ENCODE peak calls at places on chromosomes 7 and 10, in ten cellular contexts. K is ovary, J is colonic mucosa, R is esophagus squamous epithelium, W is PC-3, X is heart right ventricle, F is esophagus muscularis mucosa, Q is pancreas, T is aorta, P is OCI-LY7. I is an unnamed sample. For H3K36me3, the result is how much of the 10 kb centered on the place peaks cover.

GRCh38 chr10:75074711-75075445 is 36.6 kb upstream of the SAMD8 start:
- DNase-seq in J (no peak), R (no peak), W (no peak), T (no peak), X (no peak), F (no peak), K (no peak), P (no peak), Q (no peak), I (no peak)

GRCh38 chr10:124603376-124604213 is 140.6 kb downstream of the FAM53B start:
- DNase-seq in T (peak), X (peak), K (no peak), W (no peak), F (no peak), J (no peak), P (no peak), Q (peak), R (no peak), I (no peak)

GRCh38 chr10:93514496-93514895 is 18.1 kb downstream of the CEP55 start:
- DNase-seq in J (no peak), Q (no peak), F (no peak), X (no peak), K (no peak), R (no peak), W (no peak), P (no peak), T (no peak), I (no peak)

GRCh38 chr7:102089175-102090098 is 197.2 kb upstream of the SH2B2 start:
- DNase-seq in R (no peak), X (no peak), Q (no peak), W (no peak), K (no peak), P (no peak), T (no peak), J (no peak), F (no peak), I (no peak)

GRCh38 chr10:125775491-125776106 is at the start of gene MMP21:
- DNase-seq in X (no peak), T (peak), F (no peak), K (no peak), J (no peak), P (no peak), Q (peak), R (no peak), W (no peak), I (no peak)

GRCh38 chr7:128448751-128449300 is 6.9 kb upstream of the HILPDA start:
- DNase-seq in T (no peak), K (no peak), J (no peak), P (no peak), W (no peak), F (peak), Q (no peak), X (no peak), R (no peak), I (no peak)

GRCh38 chr10:119221666-119222065 is 14.3 kb downstream of the GRK5 start:
- DNase-seq in X (no peak), P (no peak), Q (no peak), J (no peak), W (no peak), F (no peak), R (no peak), T (no peak), K (no peak), I (no peak)

GRCh38 chr7:116836080-116836479 is 26.3 kb upstream of the CAPZA2 start:
- DNase-seq in R (no peak), Q (no peak), X (no peak), J (no peak), T (no peak), P (no peak), W (no peak), K (no peak), F (no peak), I (no peak)

GRCh38 chr7:148209643-148210042 is 380.9 kb upstream of the C7orf33 start:
- DNase-seq in K (no peak), X (no peak), J (no peak), T (no peak), R (no peak), P (no peak), Q (no peak), F (no peak), W (no peak), I (no peak)

GRCh38 chr7:82975811-82976468 is 186.7 kb downstream of the PCLO start:
- DNase-seq in R (no peak), K (no peak), Q (no peak), J (no peak), T (no peak), X (no peak), F (no peak), W (peak), P (no peak), I (no peak)

GRCh38 chr7:1086588-1087461 is 1.1 kb upstream of the GPER1 start:
- DNase-seq in R (no peak), K (peak), F (no peak), X (peak), Q (peak), P (peak), J (peak), W (peak), T (peak), I (peak)

GRCh38 chr10:30207485-30208052 is 141.5 kb downstream of the MTPAP start:
- DNase-seq in Q (no peak), P (no peak), K (no peak), F (no peak), J (no peak), X (no peak), W (peak), R (no peak), T (no peak), I (no peak)

GRCh38 chr7:128017880-128018845 is 13.1 kb downstream of the LRRC4 start:
- DNase-seq in F (no peak), Q (no peak), R (no peak), P (no peak), W (peak), X (no peak), J (no peak), T (no peak), K (no peak), I (no peak)

GRCh38 chr7:158317238-158318205 is 270.1 kb downstream of the PTPRN2 start:
- DNase-seq in T (no peak), Q (no peak), X (no peak), P (no peak), K (no peak), R (no peak), F (no peak), J (no peak), W (no peak), I (no peak)

GRCh38 chr10:17247210-17247609 is 19.2 kb downstream of the VIM start:
- DNase-seq in Q (no peak), R (no peak), J (no peak), W (no peak), X (no peak), T (no peak), K (no peak), P (no peak), F (no peak), I (no peak)

GRCh38 chr10:72334832-72335393 is 19.8 kb downstream of the DNAJB12 start:
- DNase-seq in P (peak), Q (peak), W (no peak), J (peak), X (peak), R (peak), F (no peak), K (peak), T (peak), I (peak)

GRCh38 chr7:134836447-134836846 is 57.0 kb downstream of the CALD1 start:
- DNase-seq in X (no peak), F (no peak), Q (no peak), J (no peak), P (no peak), W (no peak), R (no peak), T (no peak), K (no peak), I (peak)

GRCh38 chr7:55254596-55255500 is 110.3 kb upstream of the LANCL2 start:
- DNase-seq in P (peak), W (peak), K (peak), F (no peak), T (peak), J (peak), X (peak), Q (peak), R (no peak), I (peak)

GRCh38 chr7:92528958-92529264 is 316 bp downstream of the RBM48 start:
- DNase-seq in X (no peak), K (no peak), R (no peak), F (no peak), P (no peak), T (no peak), W (no peak), Q (no peak), J (no peak), I (no peak)

GRCh38 chr10:30694492-30695228 is 65.1 kb upstream of the LYZL2 start:
- DNase-seq in X (no peak), F (no peak), W (no peak), Q (no peak), P (no peak), K (no peak), T (no peak), R (no peak), J (no peak), I (no peak)

GRCh38 chr7:135508853-135509588 is 881 bp downstream of the CNOT4 start:
- DNase-seq in W (peak), T (no peak), F (no peak), Q (no peak), P (peak), J (peak), R (no peak), X (no peak), K (peak), I (peak)

GRCh38 chr10:92045641-92046106 is 122.1 kb downstream of the BTAF1 start:
- DNase-seq in K (no peak), P (no peak), J (no peak), F (no peak), X (no peak), R (no peak), Q (peak), W (no peak), T (no peak), I (no peak)

GRCh38 chr7:30068117-30068516 is 39.9 kb downstream of the PLEKHA8 start:
- DNase-seq in J (no peak), W (no peak), P (no peak), R (no peak), Q (no peak), T (no peak), X (no peak), K (no peak), F (no peak), I (peak)

GRCh38 chr7:74542558-74543117 is 88.9 kb downstream of the GTF2IRD1 start:
- DNase-seq in W (no peak), F (no peak), K (no peak), T (no peak), J (peak), Q (peak), P (no peak), X (peak), R (no peak), I (no peak)

GRCh38 chr10:113111900-113112853 is 162.1 kb downstream of the TCF7L2 start:
- DNase-seq in X (no peak), W (no peak), R (no peak), K (no peak), J (no peak), Q (no peak), T (no peak), P (no peak), F (no peak), I (no peak)

GRCh38 chr10:32049113-32049512 is 7.1 kb downstream of the KIF5B start:
- DNase-seq in R (no peak), J (no peak), K (no peak), T (no peak), X (no peak), Q (no peak), F (no peak), W (no peak), P (no peak), I (peak)

GRCh38 chr10:18400911-18401260 is 250.5 kb downstream of the NSUN6 start:
- DNase-seq in F (no peak), X (no peak), P (no peak), R (no peak), K (peak), W (no peak), T (no peak), Q (peak), J (peak), I (no peak)

DNA sequence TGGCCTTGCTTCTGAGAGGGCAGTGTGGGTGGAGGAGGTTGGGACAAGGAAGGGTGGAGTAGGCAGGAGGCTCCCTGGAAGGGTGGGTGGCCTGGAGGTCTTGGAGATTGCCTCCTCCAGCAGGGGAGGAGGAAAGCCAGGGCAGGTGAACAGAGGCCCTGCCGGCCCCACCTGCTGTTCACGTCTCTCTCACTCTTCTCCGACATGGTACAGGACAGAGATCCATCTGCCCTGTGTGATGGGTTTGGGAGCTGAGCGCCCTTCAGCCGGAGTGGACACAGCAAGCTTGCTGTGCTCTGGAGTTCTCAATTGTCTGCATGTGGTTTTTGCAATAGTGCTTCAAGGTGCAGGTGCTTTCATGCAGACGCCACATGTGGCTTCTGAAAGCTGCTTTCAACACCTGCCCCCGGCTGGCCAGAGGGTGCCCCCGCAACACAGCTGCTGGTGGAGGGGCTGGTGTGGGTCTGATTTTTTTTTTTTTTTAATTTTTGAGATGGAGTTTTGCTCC is 82.8 kb upstream of the GNA12 start:
- DNase-seq in W (no peak), F (no peak), X (no peak), P (peak), Q (no peak), J (no peak), K (no peak), T (peak), R (no peak), I (no peak)
- H3K36me3 ChIP-seq in W (under half), F (under half), X (under half), P (under half), Q (under half), J (under half), K (under half), T (under half), R (under half), I (under half)

DNA sequence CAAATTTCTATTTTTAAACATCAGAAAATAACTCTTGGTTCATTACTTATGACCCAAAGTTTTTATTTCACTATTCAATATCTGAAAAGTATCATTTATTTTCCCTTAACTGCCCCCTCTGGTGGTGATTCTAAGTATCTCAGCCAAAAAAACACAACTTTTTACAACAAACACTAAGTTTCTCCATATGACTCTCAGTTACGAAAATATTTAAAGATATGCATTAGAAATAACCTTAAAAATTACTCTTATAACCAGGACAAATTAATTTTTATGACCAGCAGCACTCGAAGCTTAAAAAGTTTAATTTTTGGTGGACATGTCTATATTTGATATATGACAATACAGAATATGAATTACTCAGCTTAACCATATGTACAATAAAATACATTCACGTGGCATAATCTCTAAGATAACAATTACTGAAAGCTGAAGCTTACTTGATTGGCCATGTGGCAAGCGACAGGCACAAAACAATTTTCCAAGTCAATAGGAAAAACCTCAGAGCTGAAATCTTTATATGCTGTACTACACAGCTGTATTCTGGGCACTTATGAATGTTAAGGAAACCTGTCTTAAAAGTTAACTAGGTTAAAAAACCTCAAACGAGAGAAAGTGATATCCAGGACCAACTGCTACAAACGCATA is 2.3 kb downstream of the HNRNPA2B1 start:
- DNase-seq in K (no peak), Q (no peak), R (no peak), F (no peak), J (peak), T (no peak), P (peak), X (no peak), W (peak), I (no peak)
- H3K36me3 ChIP-seq in K (under half), Q (under half), R (under half), F (under half), J (under half), T (under half), P (half or more), X (under half), W (half or more), I (half or more)

GRCh38 chr7:98945852-98946251 is 67.5 kb downstream of the TRRAP start:
- DNase-seq in F (no peak), T (no peak), K (no peak), R (no peak), W (no peak), X (no peak), J (no peak), Q (no peak), P (no peak), I (no peak)

GRCh38 chr7:98946389-98946788 is 68.1 kb downstream of the TRRAP start:
- DNase-seq in T (no peak), R (no peak), K (no peak), P (no peak), F (no peak), Q (no peak), X (no peak), J (no peak), W (no peak), I (no peak)

GRCh38 chr7:98949336-98950044 is 71.2 kb downstream of the TRRAP start:
- DNase-seq in F (no peak), R (no peak), T (no peak), P (no peak), Q (no peak), W (no peak), X (peak), J (no peak), K (no peak), I (no peak)

GRCh38 chr7:98943336-98943735 is 65.0 kb downstream of the TRRAP start:
- DNase-seq in F (no peak), P (no peak), T (no peak), K (no peak), Q (no peak), W (no peak), J (no peak), X (no peak), R (no peak), I (no peak)

GRCh38 chr7:98944386-98944785 is 66.1 kb downstream of the TRRAP start:
- DNase-seq in T (no peak), J (no peak), X (no peak), K (no peak), F (no peak), R (no peak), P (no peak), Q (no peak), W (no peak), I (no peak)
- H3K36me3 ChIP-seq in T (under half), J (under half), X (under half), K (under half), F (half or more), R (half or more), P (half or more), Q (under half), W (under half), I (half or more)

DNA sequence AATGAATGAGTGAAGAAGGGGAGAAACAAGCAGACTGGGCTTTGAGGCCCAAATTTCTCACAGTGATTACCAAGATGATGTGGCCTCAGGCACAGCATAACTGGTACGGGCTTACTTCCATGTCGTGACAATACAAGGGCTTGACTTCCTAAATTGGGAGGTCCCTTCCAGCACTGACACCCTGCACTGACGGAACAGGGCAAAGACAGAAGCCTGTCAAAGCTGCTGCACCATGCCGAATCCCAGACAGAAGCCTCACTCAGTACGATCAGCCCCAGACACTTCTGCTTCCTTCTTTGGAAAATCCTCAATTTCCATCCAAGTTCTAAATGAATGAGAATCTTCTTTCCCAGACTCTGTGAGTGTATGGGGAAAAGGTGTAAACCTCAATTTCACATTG is 51.9 kb downstream of the GNA12 start:
- DNase-seq in F (no peak), K (no peak), J (no peak), X (no peak), T (no peak), R (no peak), P (no peak), Q (no peak), W (no peak), I (no peak)
- H3K36me3 ChIP-seq in F (half or more), K (under half), J (under half), X (under half), T (under half), R (under half), P (under half), Q (under half), W (under half), I (under half)

GRCh38 chr10:3116508-3117100 is 49.3 kb downstream of the PFKP start:
- DNase-seq in R (no peak), X (no peak), J (no peak), P (no peak), F (no peak), Q (no peak), T (no peak), W (no peak), K (no peak), I (no peak)

GRCh38 chr10:3115685-3116084 is 48.3 kb downstream of the PFKP start:
- DNase-seq in T (no peak), J (no peak), W (no peak), F (no peak), R (no peak), K (no peak), X (no peak), P (no peak), Q (no peak), I (no peak)

GRCh38 chr10:3118621-3119020 is 51.3 kb downstream of the PFKP start:
- DNase-seq in W (no peak), R (no peak), T (no peak), F (no peak), X (no peak), K (no peak), J (peak), Q (no peak), P (no peak), I (no peak)

GRCh38 chr10:3119796-3120459 is 52.6 kb downstream of the PFKP start:
- DNase-seq in X (no peak), T (no peak), Q (no peak), J (no peak), W (peak), P (peak), R (no peak), K (no peak), F (no peak), I (no peak)

GRCh38 chr10:3117486-3117885 is 50.1 kb downstream of the PFKP start:
- DNase-seq in R (no peak), X (no peak), K (no peak), F (no peak), J (no peak), T (no peak), Q (no peak), P (no peak), W (no peak), I (no peak)
- H3K36me3 ChIP-seq in R (under half), X (under half), K (under half), F (half or more), J (under half), T (under half), Q (under half), P (half or more), W (under half), I (half or more)

GRCh38 chr10:60798870-60799269 is 20.6 kb downstream of the CDK1 start:
- DNase-seq in T (no peak), X (no peak), F (no peak), P (no peak), K (no peak), Q (no peak), J (no peak), R (no peak), W (no peak), I (no peak)

GRCh38 chr10:60795465-60796202 is 17.4 kb downstream of the CDK1 start:
- DNase-seq in F (no peak), W (no peak), T (no peak), J (no peak), R (no peak), Q (no peak), X (no peak), K (no peak), P (no peak), I (no peak)

GRCh38 chr10:60796481-60796880 is 18.2 kb downstream of the CDK1 start:
- DNase-seq in X (no peak), T (no peak), W (no peak), J (no peak), P (no peak), F (no peak), Q (no peak), K (no peak), R (no peak), I (no peak)

GRCh38 chr10:60798031-60798430 is 19.8 kb downstream of the CDK1 start:
- DNase-seq in F (no peak), Q (no peak), W (peak), K (no peak), J (no peak), X (no peak), P (no peak), R (no peak), T (no peak), I (peak)

DNA sequence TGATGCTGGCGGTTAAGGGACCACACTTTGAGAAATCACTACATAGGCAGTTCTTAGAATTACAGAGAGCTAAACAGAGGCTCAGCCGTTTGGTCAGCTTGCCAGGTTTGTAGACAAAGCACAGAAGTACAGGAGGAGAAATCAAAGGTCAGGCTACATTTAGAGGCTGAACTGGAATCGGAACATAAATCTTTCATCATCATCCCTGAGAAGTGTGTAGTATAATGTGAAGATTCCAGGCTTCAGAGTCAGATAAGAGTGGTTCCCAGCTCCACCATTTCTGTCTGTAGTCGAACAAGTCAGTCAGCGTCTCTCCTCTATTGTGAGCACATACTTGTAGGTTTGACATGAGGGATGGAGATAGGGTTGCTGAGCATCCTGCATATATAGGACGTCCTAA is 18.9 kb downstream of the CDK1 start:
- DNase-seq in W (no peak), J (no peak), Q (no peak), T (no peak), P (no peak), X (no peak), F (no peak), R (no peak), K (no peak), I (no peak)
- H3K36me3 ChIP-seq in W (half or more), J (under half), Q (under half), T (under half), P (half or more), X (under half), F (under half), R (under half), K (under half), I (under half)